ENCODE peak calls at places on chromosomes 13 and 19, in ten cellular contexts. D is mesendoderm, X is fibroblast of lung, G is ascending aorta, U is lung, A is retinal pigment epithelial cell, R is bronchial epithelial cell, V is transverse colon, B is choroid plexus epithelial cell, W is tibial nerve. N is an unnamed sample.

GRCh38 chr13:106033634-106034033 is 501.8 kb downstream of the EFNB2 start:
- DNase-seq in A (no peak), G (no peak), V (no peak), R (peak), W (no peak), D (no peak), U (no peak), X (peak), B (peak), N (no peak)

GRCh38 chr13:76991432-76991795 is 467 bp upstream of the CLN5 start:
- DNase-seq in B (no peak), A (no peak), D (no peak), V (peak), W (no peak), X (peak), G (no peak), U (peak), R (peak), N (peak)

GRCh38 chr19:11202488-11203193 is 5.3 kb upstream of the KANK2 start:
- DNase-seq in U (no peak), A (no peak), X (no peak), D (no peak), R (no peak), W (no peak), V (no peak), B (no peak), G (no peak), N (no peak)

GRCh38 chr19:14432817-14433453 is at the start of gene PKN1:
- DNase-seq in X (no peak), G (no peak), D (peak), A (no peak), B (no peak), R (no peak), W (no peak), V (peak), U (no peak), N (peak)

GRCh38 chr13:83881917-83882625 is at the start of gene SLITRK1:
- DNase-seq in U (no peak), G (no peak), V (no peak), X (peak), W (peak), R (peak), B (peak), D (peak), A (peak), N (peak)

GRCh38 chr13:43785166-43785680 is 1.5 kb downstream of the ENOX1 start:
- DNase-seq in R (no peak), G (no peak), W (no peak), U (no peak), D (peak), X (no peak), B (no peak), A (no peak), V (no peak), N (no peak)

GRCh38 chr13:44004881-44005280 is 125.2 kb downstream of the LACC1 start:
- DNase-seq in V (no peak), R (peak), G (no peak), W (no peak), D (no peak), A (no peak), B (peak), X (peak), U (no peak), N (no peak)

GRCh38 chr13:108594153-108594552 is 35.3 kb upstream of the MYO16 start:
- DNase-seq in A (no peak), D (peak), B (no peak), R (no peak), G (no peak), X (no peak), W (no peak), V (no peak), U (no peak), N (no peak)

GRCh38 chr19:31863122-31863521 is 482.3 kb upstream of the ZNF507 start:
- DNase-seq in G (no peak), B (peak), D (peak), X (no peak), W (no peak), V (no peak), U (no peak), R (no peak), A (no peak), N (no peak)

GRCh38 chr13:64505511-64505910 is 2724.6 kb downstream of the PCDH9 start:
- DNase-seq in X (peak), R (peak), B (peak), G (no peak), A (no peak), U (no peak), D (no peak), V (no peak), W (no peak), N (no peak)

GRCh38 chr13:31965361-31966066 is 66.1 kb upstream of the FRY start:
- DNase-seq in V (no peak), R (peak), D (no peak), W (no peak), U (no peak), B (peak), X (peak), A (no peak), G (no peak), N (no peak)

GRCh38 chr19:40263440-40264313 is 21.5 kb downstream of the AKT2 start:
- DNase-seq in A (no peak), W (no peak), X (no peak), V (no peak), G (no peak), R (no peak), B (no peak), U (no peak), D (no peak), N (peak)

GRCh38 chr13:98564204-98564603 is 12.7 kb downstream of the STK24 start:
- DNase-seq in W (no peak), V (no peak), R (no peak), U (no peak), B (no peak), G (no peak), X (no peak), A (no peak), D (no peak), N (no peak)

GRCh38 chr13:40031031-40031430 is 375.6 kb downstream of the COG6 start:
- DNase-seq in A (peak), W (no peak), D (peak), B (peak), X (peak), V (no peak), G (no peak), R (peak), U (no peak), N (no peak)

GRCh38 chr13:76944457-76944856 is 3.9 kb upstream of the ACOD1 start:
- DNase-seq in W (peak), V (no peak), R (peak), B (peak), X (peak), U (no peak), D (no peak), G (no peak), A (no peak), N (no peak)

GRCh38 chr13:51585696-51586095 is 1.4 kb downstream of the WDFY2 start:
- DNase-seq in B (peak), G (no peak), V (no peak), U (no peak), W (no peak), R (peak), A (no peak), D (no peak), X (peak), N (no peak)

GRCh38 chr13:113726961-113727411 is 32.0 kb upstream of the TMEM255B start:
- DNase-seq in V (no peak), X (peak), A (no peak), R (peak), B (peak), U (no peak), G (no peak), W (no peak), D (no peak), N (no peak)

GRCh38 chr19:52211203-52211602 is 21.4 kb downstream of the PPP2R1A start:
- DNase-seq in B (no peak), U (no peak), R (no peak), A (no peak), V (no peak), X (no peak), W (no peak), D (no peak), G (no peak), N (no peak)

GRCh38 chr19:30336290-30336689 is 35.9 kb upstream of the ZNF536 start:
- DNase-seq in V (no peak), X (no peak), U (no peak), A (no peak), D (no peak), B (no peak), G (no peak), W (no peak), R (no peak), N (no peak)

GRCh38 chr13:98997738-98998641 is 20.1 kb upstream of the DOCK9 start:
- DNase-seq in R (peak), D (no peak), G (no peak), W (no peak), X (peak), U (no peak), B (no peak), A (no peak), V (no peak), N (no peak)

GRCh38 chr19:10835089-10835753 is 791 bp downstream of the TMED1 start:
- DNase-seq in B (no peak), V (no peak), G (peak), R (peak), D (no peak), A (no peak), U (no peak), X (no peak), W (no peak), N (no peak)

GRCh38 chr13:99407906-99408702 is 93.2 kb upstream of the TM9SF2 start:
- DNase-seq in G (peak), U (no peak), V (no peak), A (no peak), B (no peak), W (no peak), R (no peak), X (no peak), D (no peak), N (no peak)

GRCh38 chr13:45120967-45121366 is 657 bp downstream of the GTF2F2 start:
- DNase-seq in A (no peak), X (no peak), W (no peak), G (no peak), R (no peak), U (no peak), D (no peak), B (peak), V (no peak), N (no peak)

GRCh38 chr19:6821639-6822310 is 49.3 kb downstream of the VAV1 start:
- DNase-seq in U (no peak), A (no peak), R (no peak), W (no peak), G (no peak), B (no peak), D (no peak), X (no peak), V (no peak), N (no peak)

GRCh38 chr19:15812059-15812722 is 3.3 kb downstream of the OR10H1 start:
- DNase-seq in G (no peak), U (no peak), R (peak), X (no peak), V (peak), A (no peak), W (peak), B (no peak), D (no peak), N (no peak)

GRCh38 chr19:44570984-44571684 is 41.7 kb upstream of the CEACAM20 start:
- DNase-seq in X (peak), R (peak), G (peak), W (peak), B (peak), V (peak), A (peak), U (peak), D (peak), N (no peak)

GRCh38 chr13:71626396-71626795 is 240.6 kb downstream of the DACH1 start:
- DNase-seq in D (peak), W (no peak), B (no peak), G (no peak), X (no peak), V (no peak), U (no peak), R (no peak), A (no peak), N (no peak)

GRCh38 chr13:101326710-101327109 is 89.6 kb downstream of the NALCN start:
- DNase-seq in V (no peak), A (no peak), D (no peak), U (no peak), B (no peak), X (no peak), G (no peak), W (no peak), R (no peak), N (no peak)

GRCh38 chr13:96810104-96810503 is 184.2 kb downstream of the OXGR1 start:
- DNase-seq in G (no peak), D (no peak), A (no peak), U (no peak), X (no peak), W (no peak), R (no peak), B (no peak), V (no peak), N (no peak)

GRCh38 chr19:44847144-44848035 is 1.3 kb downstream of the NECTIN2 start:
- DNase-seq in X (peak), B (peak), G (peak), V (peak), R (peak), D (peak), A (no peak), W (peak), U (peak), N (peak)

GRCh38 chr13:114047358-114047881 is 73.5 kb upstream of the C13orf46 start:
- DNase-seq in D (no peak), A (no peak), B (peak), X (peak), U (no peak), G (no peak), W (no peak), V (peak), R (no peak), N (peak)

GRCh38 chr19:14979136-14979497 is 547 bp downstream of the SLC1A6 start:
- DNase-seq in B (no peak), A (no peak), X (no peak), W (no peak), V (no peak), D (peak), G (no peak), U (no peak), R (no peak), N (no peak)

GRCh38 chr19:10764340-10764894 is 46.5 kb downstream of the DNM2 start:
- DNase-seq in V (peak), X (no peak), R (no peak), D (no peak), B (no peak), U (no peak), W (no peak), G (no peak), A (no peak), N (no peak)

GRCh38 chr19:40576181-40576584 is 490 bp upstream of the SHKBP1 start:
- DNase-seq in G (no peak), R (no peak), W (no peak), B (no peak), U (no peak), V (no peak), A (no peak), D (peak), X (no peak), N (no peak)

GRCh38 chr19:57152921-57153320 is 7.9 kb upstream of the ZIM3 start:
- DNase-seq in A (no peak), D (no peak), X (no peak), B (no peak), R (no peak), V (no peak), W (no peak), U (no peak), G (no peak), N (no peak)

GRCh38 chr13:59409211-59409610 is 754.5 kb downstream of the DIAPH3 start:
- DNase-seq in V (peak), D (peak), U (no peak), R (no peak), W (no peak), A (peak), G (no peak), X (peak), B (peak), N (peak)

GRCh38 chr19:10230155-10230903 is 802 bp downstream of the S1PR2 start:
- DNase-seq in U (peak), G (peak), V (peak), R (no peak), W (peak), D (peak), X (peak), B (peak), A (no peak), N (peak)

GRCh38 chr13:113904411-113904810 is 40.5 kb upstream of the GAS6 start:
- DNase-seq in R (peak), D (peak), V (peak), U (peak), X (no peak), A (no peak), G (peak), W (peak), B (peak), N (peak)

GRCh38 chr19:54470276-54470887 is 2.7 kb downstream of the CDC42EP5 start:
- DNase-seq in U (no peak), D (no peak), W (no peak), X (no peak), G (peak), R (no peak), A (no peak), B (no peak), V (no peak), N (no peak)
- H3K4me3 ChIP-seq in U (no peak), D (no peak), W (peak), X (no peak), G (peak), R (peak), A (no peak), B (no peak), V (peak), N (no peak)

GRCh38 chr13:46799139-46799538 is 2.2 kb upstream of the ESD start:
- DNase-seq in V (no peak), U (no peak), G (no peak), W (no peak), R (no peak), B (no peak), X (no peak), D (no peak), A (no peak), N (no peak)

GRCh38 chr13:46796515-46797467 is at the start of gene ESD:
- DNase-seq in A (peak), V (peak), G (peak), W (peak), U (peak), B (peak), R (peak), X (peak), D (peak), N (peak)

GRCh38 chr13:46797468-46798237 is 692 bp upstream of the ESD start:
- DNase-seq in R (no peak), V (no peak), U (no peak), X (no peak), A (no peak), D (no peak), B (no peak), W (no peak), G (no peak), N (no peak)

GRCh38 chr13:46796129-46796514 is 839 bp downstream of the ESD start:
- DNase-seq in W (no peak), U (no peak), B (no peak), A (no peak), X (no peak), R (no peak), V (no peak), D (no peak), G (no peak), N (no peak)

GRCh38 chr13:46795321-46795720 is 1.6 kb downstream of the ESD start:
- DNase-seq in D (peak), B (no peak), A (peak), U (no peak), G (no peak), W (no peak), V (no peak), X (peak), R (peak), N (no peak)
- H3K4me3 ChIP-seq in D (no peak), B (no peak), A (no peak), U (no peak), G (peak), W (no peak), V (no peak), X (no peak), R (no peak), N (no peak)

DNA sequence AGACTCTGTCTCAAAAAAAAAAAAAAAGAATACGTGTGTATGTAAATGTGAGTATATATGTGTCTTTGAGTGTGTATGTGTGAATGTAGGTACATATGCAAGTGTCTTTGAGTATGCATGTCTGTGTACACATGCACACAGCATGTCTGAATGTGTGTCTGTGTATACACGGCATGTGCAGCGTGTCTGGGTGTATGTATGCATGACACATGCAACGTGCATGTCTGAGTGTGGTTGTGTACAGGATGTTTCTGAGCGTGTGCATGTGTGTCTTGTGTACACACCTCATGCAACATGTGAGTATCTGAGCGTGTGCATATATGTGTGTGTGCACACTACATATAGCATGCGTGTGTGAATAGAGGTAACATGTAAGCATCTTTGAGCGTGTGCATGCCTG is 20.8 kb downstream of the FBN3 start:
- DNase-seq in B (no peak), D (no peak), W (no peak), U (no peak), R (no peak), G (no peak), A (no peak), X (no peak), V (no peak), N (no peak)
- H3K4me3 ChIP-seq in B (no peak), D (no peak), W (no peak), U (no peak), R (no peak), G (no peak), A (no peak), X (no peak), V (no peak), N (no peak)

DNA sequence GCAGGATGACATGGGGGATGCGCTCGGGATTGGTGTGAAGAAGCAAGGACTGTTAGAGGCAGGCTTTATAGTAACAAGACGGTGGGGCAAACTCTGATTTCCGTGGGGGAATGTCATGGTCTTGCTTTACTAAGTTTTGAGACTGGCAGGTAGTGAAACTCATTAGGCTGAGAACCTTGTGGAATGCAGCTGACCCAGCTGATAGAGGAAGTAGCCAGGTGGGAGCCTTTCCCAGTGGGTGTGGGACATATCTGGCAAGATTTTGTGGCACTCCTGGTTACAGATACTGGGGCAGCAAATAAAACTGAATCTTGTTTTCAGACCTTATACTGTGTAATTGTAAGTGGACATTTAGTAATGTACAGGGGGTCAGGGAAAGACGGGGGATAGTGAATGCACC is 7.0 kb downstream of the KLK2 start:
- DNase-seq in V (no peak), A (no peak), G (no peak), W (no peak), D (no peak), B (no peak), R (no peak), U (no peak), X (no peak), N (no peak)
- H3K4me3 ChIP-seq in V (no peak), A (no peak), G (no peak), W (no peak), D (no peak), B (no peak), R (no peak), U (no peak), X (no peak), N (no peak)